ENCODE peak calls at places on chromosomes 3 and 15, in seven cellular contexts. Q, V, C, U, Y, A and T are unnamed samples.
A peak's percentile ranks its signal among the peaks of the same experiment; 100 is the strongest.

GRCh38 chr3:112818289-112818688 is 28.4 kb downstream of the CD200R1L start:
- DNase-seq in V (no peak), Q (no peak), U (peak; percentile 5), Y (no peak), C (no peak), A (no peak), T (no peak)

GRCh38 chr3:151992326-151993041 is 119.0 kb downstream of the SUCNR1 start:
- DNase-seq in Q (no peak), U (no peak), C (no peak), V (no peak), A (no peak), Y (no peak), T (no peak)

GRCh38 chr3:142624725-142625440 is 28.7 kb downstream of the PLS1 start:
- DNase-seq in C (no peak), Q (no peak), Y (no peak), V (no peak), A (no peak), U (no peak), T (no peak)

GRCh38 chr15:100803158-100803440 is 76.5 kb upstream of the ALDH1A3 start:
- DNase-seq in U (no peak), Q (no peak), V (no peak), Y (no peak), C (no peak), A (no peak), T (no peak)

GRCh38 chr15:88623061-88623460 is 1.9 kb downstream of the AEN start:
- DNase-seq in Y (no peak), A (peak; percentile 81), Q (no peak), C (no peak), V (no peak), U (peak; percentile 98), T (peak; percentile 92)

GRCh38 chr3:120404876-120405275 is 45.9 kb downstream of the FSTL1 start:
- DNase-seq in Q (no peak), Y (no peak), C (no peak), A (peak; percentile 27), V (no peak), U (no peak), T (no peak)

GRCh38 chr3:133246119-133246518 is 153.7 kb upstream of the BFSP2 start:
- DNase-seq in V (no peak), Q (no peak), C (no peak), Y (no peak), A (no peak), U (no peak), T (no peak)

GRCh38 chr3:33173672-33174071 is 44.9 kb downstream of the SUSD5 start:
- DNase-seq in Q (no peak), A (no peak), C (no peak), V (no peak), Y (no peak), U (no peak), T (no peak)

GRCh38 chr15:93467327-93467726 is 378.3 kb upstream of the RGMA start:
- DNase-seq in A (no peak), V (no peak), C (no peak), U (no peak), Q (no peak), Y (no peak), T (peak; percentile 91)

GRCh38 chr15:23687143-23687470 is at the start of gene NDN:
- DNase-seq in Q (no peak), C (no peak), A (no peak), Y (no peak), U (no peak), V (no peak), T (no peak)

GRCh38 chr3:65979152-65979551 is 59.6 kb downstream of the MAGI1 start:
- DNase-seq in V (no peak), Y (no peak), Q (no peak), C (no peak), U (no peak), A (peak; percentile 79), T (no peak)

GRCh38 chr3:85821130-85821756 is 862.5 kb downstream of the CADM2 start:
- DNase-seq in Y (no peak), A (peak; percentile 4), V (peak; percentile 49), C (no peak), U (peak; percentile 5), Q (no peak), T (no peak)

GRCh38 chr3:16940769-16941683 is 56.3 kb downstream of the PLCL2 start:
- DNase-seq in U (no peak), V (no peak), Q (no peak), Y (no peak), A (no peak), C (no peak), T (no peak)
- H3K27ac ChIP-seq in U (no peak overlapping the region), V (no peak overlapping the region), Q (no peak overlapping the region), Y (no peak overlapping the region), A (no peak overlapping the region), C (no peak overlapping the region), T (no peak overlapping the region)

GRCh38 chr15:65958835-65959234 is 89.5 kb downstream of the RAB11A start:
- DNase-seq in U (no peak), V (no peak), Y (no peak), C (no peak), A (no peak), Q (no peak), T (no peak)

GRCh38 chr15:65957451-65957850 is 88.2 kb downstream of the RAB11A start:
- DNase-seq in C (no peak), U (no peak), A (no peak), V (no peak), Y (no peak), Q (no peak), T (no peak)

GRCh38 chr15:65962187-65962586 is 92.9 kb downstream of the RAB11A start:
- DNase-seq in A (no peak), Q (no peak), C (no peak), V (no peak), U (peak; percentile 54), Y (no peak), T (no peak)

GRCh38 chr15:65963358-65963757 is 94.1 kb downstream of the RAB11A start:
- DNase-seq in Q (no peak), C (no peak), A (no peak), Y (no peak), U (no peak), V (no peak), T (no peak)

GRCh38 chr15:65960586-65960985 is 91.3 kb downstream of the RAB11A start:
- DNase-seq in C (no peak), U (no peak), A (no peak), V (peak; percentile 22), Q (no peak), Y (no peak), T (no peak)
- H3K27ac ChIP-seq in C (no peak overlapping the region), U (no peak overlapping the region), A (no peak overlapping the region), V (no peak overlapping the region), Q (no peak overlapping the region), Y (no peak overlapping the region), T (no peak overlapping the region)

GRCh38 chr3:190432216-190432615 is 17.5 kb downstream of the TMEM207 start:
- DNase-seq in C (no peak), A (no peak), U (peak; percentile 16), Q (no peak), Y (no peak), V (no peak), T (no peak)

GRCh38 chr3:190433626-190434025 is 16.1 kb downstream of the TMEM207 start:
- DNase-seq in Y (no peak), U (no peak), C (no peak), Q (no peak), A (no peak), V (no peak), T (no peak)

GRCh38 chr3:190436356-190436755 is 13.3 kb downstream of the TMEM207 start:
- DNase-seq in U (no peak), Y (no peak), C (no peak), V (no peak), A (no peak), Q (no peak), T (no peak)

GRCh38 chr3:190430906-190431305 is 18.8 kb downstream of the TMEM207 start:
- DNase-seq in U (no peak), V (no peak), A (no peak), C (no peak), Q (no peak), Y (no peak), T (no peak)

GRCh38 chr3:190435618-190436017 is 14.1 kb downstream of the TMEM207 start:
- DNase-seq in Q (no peak), A (no peak), C (no peak), V (no peak), Y (no peak), U (peak; percentile 15), T (no peak)
- H3K27ac ChIP-seq in Q (no peak overlapping the region), A (no peak overlapping the region), C (no peak overlapping the region), V (no peak overlapping the region), Y (no peak overlapping the region), U (no peak overlapping the region), T (no peak overlapping the region)

GRCh38 chr15:63519548-63520178 is 15.3 kb downstream of the USP3 start:
- DNase-seq in C (no peak), A (no peak), Y (no peak), Q (no peak), V (no peak), U (no peak), T (no peak)

GRCh38 chr15:63523306-63523990 is 19.1 kb downstream of the USP3 start:
- DNase-seq in Y (no peak), U (no peak), A (no peak), Q (no peak), V (no peak), C (no peak), T (no peak)

GRCh38 chr15:63524316-63525015 is 20.1 kb downstream of the USP3 start:
- DNase-seq in Y (no peak), Q (no peak), C (no peak), V (no peak), A (no peak), U (no peak), T (no peak)

GRCh38 chr15:63521405-63522142 is 17.2 kb downstream of the USP3 start:
- DNase-seq in V (no peak), Y (no peak), U (no peak), Q (no peak), A (no peak), C (no peak), T (no peak)

DNA sequence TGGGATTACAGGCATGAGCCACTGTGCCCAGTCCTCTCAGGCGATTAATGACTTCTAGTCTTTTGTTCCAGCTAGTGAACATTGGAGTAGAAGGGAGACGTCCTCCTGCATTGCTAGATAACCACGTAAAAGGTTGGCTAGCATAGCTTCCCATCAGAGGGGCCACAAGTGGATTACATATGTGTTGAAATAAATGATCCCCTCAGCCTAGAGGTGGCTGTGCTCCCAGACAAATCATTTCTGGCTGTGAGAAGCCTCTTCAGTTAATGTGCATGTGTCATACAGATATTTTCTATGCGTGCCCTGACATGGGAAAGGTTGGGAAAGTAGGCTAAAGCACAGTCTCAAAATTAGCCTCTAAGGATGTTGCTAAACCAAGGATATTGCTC is 17.7 kb downstream of the USP3 start:
- DNase-seq in Y (no peak), C (no peak), V (no peak), U (peak; percentile 60), Q (no peak), A (no peak), T (no peak)
- H3K27ac ChIP-seq in Y (no peak overlapping the region), C (no peak overlapping the region), V (no peak overlapping the region), U (peak overlapping the region; percentile 91), Q (no peak overlapping the region), A (peak overlapping the region; percentile 7), T (peak overlapping the region; percentile 48)

DNA sequence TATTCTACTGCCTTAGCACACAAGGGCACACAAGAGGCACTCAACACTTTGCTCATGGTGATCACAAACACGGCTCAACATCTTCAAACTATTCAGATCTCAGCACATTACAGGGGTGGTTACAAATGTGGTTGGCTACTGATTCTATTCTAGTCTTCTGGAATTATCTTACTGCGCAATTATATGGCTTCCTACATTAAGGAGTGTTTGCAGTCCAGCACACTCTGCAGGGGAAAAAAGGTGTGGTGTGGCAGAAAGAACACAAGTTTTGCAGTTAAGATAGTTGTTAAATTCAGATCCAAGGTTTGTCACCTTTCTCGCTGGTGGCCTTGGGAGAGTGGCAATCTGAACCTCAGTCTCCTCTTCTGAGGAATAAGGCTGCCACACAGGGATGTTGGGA is 31.9 kb downstream of the IGF2BP2 start:
- DNase-seq in Y (no peak), U (no peak), C (no peak), Q (no peak), V (no peak), A (no peak), T (no peak)
- H3K27ac ChIP-seq in Y (no peak overlapping the region), U (no peak overlapping the region), C (no peak overlapping the region), Q (no peak overlapping the region), V (no peak overlapping the region), A (no peak overlapping the region), T (no peak overlapping the region)